ENCODE peak calls at places on chromosome 18, in five cellular contexts. Z is cardiac fibroblast, J is WERI-Rb-1, P is SK-N-SH, U is AG10803. D is an unnamed sample.

GRCh38 chr18:27996792-27997191 is 180.1 kb downstream of the CDH2 start:
- DNase-seq in Z (peak; percentile 73), J (no peak), P (no peak), U (peak; percentile 29), D (no peak)

GRCh38 chr18:25832008-25832604 is 258.3 kb downstream of the SS18 start:
- DNase-seq in Z (peak; percentile 54), J (peak; percentile 63), P (peak; percentile 62), U (peak; percentile 71), D (no peak)

GRCh38 chr18:11842562-11842961 is 8.7 kb upstream of the CHMP1B start:
- DNase-seq in Z (no peak), J (no peak), P (no peak), U (no peak), D (no peak)

GRCh38 chr18:33828949-33829348 is 250.9 kb downstream of the ASXL3 start:
- DNase-seq in Z (no peak), J (no peak), P (no peak), U (no peak), D (no peak)

GRCh38 chr18:9474983-9475642 is at the start of gene RALBP1:
- DNase-seq in Z (peak; percentile 100), J (peak; percentile 99), P (peak; percentile 97), U (peak; percentile 99), D (peak; percentile 97)

GRCh38 chr18:63155910-63156773 is 163.4 kb downstream of the BCL2 start:
- DNase-seq in Z (no peak), J (no peak), P (no peak), U (no peak), D (no peak)

GRCh38 chr18:44090453-44090852 is 590.2 kb upstream of the SETBP1 start:
- DNase-seq in Z (peak; percentile 33), J (no peak), P (no peak), U (no peak), D (no peak)

GRCh38 chr18:56030060-56030459 is 442.1 kb upstream of the TCF4 start:
- DNase-seq in Z (no peak), J (no peak), P (no peak), U (no peak), D (no peak)

GRCh38 chr18:28690836-28691835 is 514.2 kb upstream of the CDH2 start:
- DNase-seq in Z (no peak), J (no peak), P (no peak), U (no peak), D (no peak)

GRCh38 chr18:9782073-9782857 is 74.2 kb downstream of the RAB31 start:
- DNase-seq in Z (peak; percentile 93), J (no peak), P (no peak), U (peak; percentile 98), D (no peak)

GRCh38 chr18:42792731-42793130 is 322.8 kb downstream of the RIT2 start:
- DNase-seq in Z (peak; percentile 12), J (no peak), P (no peak), U (no peak), D (no peak)

GRCh38 chr18:75625966-75626365 is 198.5 kb upstream of the SMIM21 start:
- DNase-seq in Z (peak; percentile 3), J (no peak), P (no peak), U (peak; percentile 42), D (no peak)

GRCh38 chr18:79401494-79402208 is 5.9 kb downstream of the NFATC1 start:
- DNase-seq in Z (no peak), J (no peak), P (no peak), U (no peak), D (no peak)

GRCh38 chr18:23890589-23890988 is 124.0 kb upstream of the TTC39C start:
- DNase-seq in Z (peak; percentile 46), J (no peak), P (no peak), U (peak; percentile 79), D (no peak)

GRCh38 chr18:78895207-78896001 is 84.2 kb upstream of the SALL3 start:
- DNase-seq in Z (no peak), J (no peak), P (no peak), U (no peak), D (no peak)

GRCh38 chr18:11761553-11761952 is 72.5 kb downstream of the GNAL start:
- DNase-seq in Z (no peak), J (no peak), P (no peak), U (no peak), D (no peak)

GRCh38 chr18:7918696-7919095 is 351.6 kb downstream of the PTPRM start:
- DNase-seq in Z (peak; percentile 36), J (no peak), P (no peak), U (peak; percentile 9), D (no peak)

GRCh38 chr18:62450546-62451395 is 72.1 kb upstream of the ZCCHC2 start:
- DNase-seq in Z (peak; percentile 72), J (peak; percentile 95), P (peak; percentile 14), U (peak; percentile 67), D (peak; percentile 19)

GRCh38 chr18:8507361-8507760 is 101.9 kb upstream of the RAB12 start:
- DNase-seq in Z (peak; percentile 8), J (peak; percentile 22), P (peak; percentile 31), U (no peak), D (no peak)

GRCh38 chr18:79064228-79064627 is 5.0 kb upstream of the ATP9B start:
- DNase-seq in Z (no peak), J (peak; percentile 95), P (no peak), U (no peak), D (no peak)

GRCh38 chr18:2186967-2187366 is 384.3 kb downstream of the METTL4 start:
- DNase-seq in Z (no peak), J (no peak), P (no peak), U (no peak), D (peak; percentile 52)

GRCh38 chr18:50071393-50071792 is 123.6 kb downstream of the MYO5B start:
- DNase-seq in Z (no peak), J (no peak), P (no peak), U (no peak), D (no peak)

GRCh38 chr18:79628416-79629248 is 51.0 kb upstream of the CTDP1 start:
- DNase-seq in Z (no peak), J (peak; percentile 6), P (no peak), U (no peak), D (no peak)

GRCh38 chr18:2515408-2515807 is 55.9 kb downstream of the METTL4 start:
- DNase-seq in Z (peak; percentile 82), J (no peak), P (no peak), U (peak; percentile 85), D (no peak)

GRCh38 chr18:6951336-6952090 is 166.1 kb downstream of the LAMA1 start:
- DNase-seq in Z (no peak), J (no peak), P (no peak), U (no peak), D (no peak)

GRCh38 chr18:74551936-74552555 is 17.7 kb downstream of the CNDP1 start:
- DNase-seq in Z (peak; percentile 87), J (peak; percentile 91), P (peak; percentile 84), U (peak; percentile 76), D (peak; percentile 59)

GRCh38 chr18:35807942-35808341 is 164.5 kb upstream of the RMP24 start:
- DNase-seq in Z (no peak), J (no peak), P (no peak), U (no peak), D (no peak)

GRCh38 chr18:3747176-3747973 is 297.4 kb downstream of the TGIF1 start:
- DNase-seq in Z (peak; percentile 92), J (no peak), P (no peak), U (no peak), D (no peak)

DNA sequence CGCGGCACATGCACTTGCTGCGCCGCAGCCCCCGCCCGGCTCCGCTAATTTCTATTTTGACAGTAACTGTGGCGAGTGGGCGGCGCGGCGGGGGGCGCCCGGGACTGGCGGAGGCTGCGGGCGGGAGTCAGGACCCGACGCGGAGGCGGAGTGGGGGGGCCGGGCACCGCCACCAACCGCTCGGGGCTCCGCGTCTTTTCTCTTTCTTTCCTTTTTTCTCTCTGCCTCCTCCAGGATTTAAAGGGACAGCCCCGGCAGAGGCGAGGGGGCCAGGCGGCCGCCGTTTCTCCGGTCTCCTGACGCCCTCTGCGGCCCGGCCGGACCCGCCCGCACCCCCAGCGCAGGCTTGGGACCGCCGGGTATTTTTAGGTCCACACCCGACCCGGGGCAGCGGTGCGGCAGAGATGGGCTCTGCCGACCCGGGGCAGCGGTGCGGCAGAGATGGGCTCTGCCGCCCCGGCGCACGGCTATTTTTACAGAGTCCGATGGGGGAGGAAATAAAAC is 460 bp upstream of the ZBTB7C start:
- DNase-seq in Z (no peak), J (peak; percentile 54), P (peak; percentile 71), U (no peak), D (no peak)
- TF ChIP-seq CTCF in Z (no peak), J (no peak), P (peak; percentile 11), U (no peak), D (no peak)

GRCh38 chr18:48859311-48860275 is 91.2 kb downstream of the SMAD7 start:
- DNase-seq in Z (no peak), J (peak; percentile 94), P (peak; percentile 92), U (no peak), D (no peak)
- H3K4me3 ChIP-seq in Z (no peak overlapping the region), J (peak overlapping the region; percentile 34), P (no peak overlapping the region), U (no peak overlapping the region), D (no peak overlapping the region)

GRCh38 chr18:29873211-29873610 is 1169.3 kb downstream of the DSC3 start:
- DNase-seq in Z (no peak), J (no peak), P (no peak), U (no peak), D (no peak)

GRCh38 chr18:29879763-29880162 is 1162.8 kb downstream of the DSC3 start:
- DNase-seq in Z (no peak), J (no peak), P (no peak), U (no peak), D (no peak)

GRCh38 chr18:29874519-29875098 is 1167.9 kb downstream of the DSC3 start:
- DNase-seq in Z (peak; percentile 65), J (peak; percentile 31), P (peak; percentile 23), U (peak; percentile 13), D (peak; percentile 11)
- TF ChIP-seq CTCF in Z (peak; percentile 36), J (peak; percentile 48), P (peak; percentile 68), U (peak; percentile 36), D (peak; percentile 61)

GRCh38 chr18:45107425-45107824 is 426.7 kb downstream of the SETBP1 start:
- DNase-seq in Z (peak; percentile 81), J (no peak), P (no peak), U (peak; percentile 93), D (no peak)

GRCh38 chr18:45106331-45106774 is 425.7 kb downstream of the SETBP1 start:
- DNase-seq in Z (peak; percentile 51), J (no peak), P (no peak), U (peak; percentile 95), D (no peak)

GRCh38 chr18:45102863-45103262 is 422.2 kb downstream of the SETBP1 start:
- DNase-seq in Z (no peak), J (no peak), P (no peak), U (no peak), D (no peak)

GRCh38 chr18:45104071-45104440 is 423.4 kb downstream of the SETBP1 start:
- DNase-seq in Z (no peak), J (no peak), P (no peak), U (no peak), D (no peak)

DNA sequence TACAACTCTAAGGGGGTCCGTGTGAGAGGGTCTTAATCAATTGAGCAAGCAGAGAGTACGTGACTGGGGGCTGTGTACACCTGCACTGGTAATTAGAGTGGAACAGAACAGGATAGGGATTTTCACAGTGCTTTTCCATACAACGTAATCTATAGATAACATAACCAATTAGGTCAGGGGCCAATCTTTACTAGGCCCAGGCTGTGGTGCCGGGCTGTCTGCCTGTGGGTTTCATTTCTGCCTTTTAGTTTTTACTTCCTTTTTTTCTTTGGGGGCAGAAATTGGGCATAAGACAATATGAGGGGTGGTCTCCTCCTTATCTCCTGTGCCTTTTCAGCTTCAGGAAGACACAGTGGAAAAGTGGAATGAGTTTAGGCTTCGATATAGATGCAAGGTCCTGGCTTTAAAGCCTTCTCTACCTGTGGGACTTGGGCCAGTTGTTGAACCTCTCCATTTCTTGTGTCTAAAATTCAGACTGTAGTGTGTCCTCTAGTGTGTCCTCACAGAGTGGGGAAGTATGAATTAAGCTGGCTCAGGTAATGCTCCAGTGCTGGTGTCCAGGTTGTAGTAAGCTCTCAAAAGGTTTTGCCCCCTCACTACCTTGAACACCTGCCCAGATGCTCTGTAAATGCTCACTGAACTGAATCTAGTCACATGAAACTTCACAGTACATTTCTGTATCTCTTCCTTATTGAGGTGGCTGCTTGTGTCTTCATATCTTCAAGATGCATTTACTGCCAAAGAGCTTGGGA is 422.8 kb downstream of the SETBP1 start:
- DNase-seq in Z (no peak), J (no peak), P (no peak), U (no peak), D (no peak)
- H3K4me3 ChIP-seq in Z (no peak overlapping the region), J (no peak overlapping the region), P (no peak overlapping the region), U (no peak overlapping the region), D (no peak overlapping the region)